ENCODE peak calls at places on chromosomes 16 and 17, in seven cellular contexts. E, T, F, J, I, M and V are unnamed samples.

GRCh38 chr17:31674305-31674704 is 184.7 kb downstream of the COPRS start:
- DNase-seq in E (peak), T (no peak), F (no peak), J (no peak), I (no peak), M (no peak), V (no peak)

GRCh38 chr17:8056976-8057625 is 18.2 kb downstream of the ALOX15B start:
- DNase-seq in E (peak), T (no peak), F (no peak), J (no peak), I (no peak), M (peak), V (no peak)

GRCh38 chr17:63701477-63702222 is 1.7 kb upstream of the LIMD2 start:
- DNase-seq in E (peak), T (no peak), F (no peak), J (peak), I (no peak), M (no peak), V (peak)

GRCh38 chr16:74837056-74837455 is 62.4 kb upstream of the FA2H start:
- DNase-seq in E (no peak), T (peak), F (no peak), J (no peak), I (no peak), M (no peak), V (no peak)

GRCh38 chr17:81579821-81580321 is 27.7 kb upstream of the FAAP100 start:
- DNase-seq in E (no peak), T (no peak), F (no peak), J (no peak), I (no peak), M (peak), V (no peak)

GRCh38 chr17:38572665-38573365 is 32.9 kb downstream of the SRCIN1 start:
- DNase-seq in E (peak), T (no peak), F (no peak), J (no peak), I (peak), M (no peak), V (no peak)

GRCh38 chr16:28092721-28093382 is 29.3 kb upstream of the GSG1L start:
- DNase-seq in E (peak), T (no peak), F (no peak), J (no peak), I (no peak), M (no peak), V (no peak)

GRCh38 chr16:68298907-68299515 is 11.7 kb downstream of the SLC7A6OS start:
- DNase-seq in E (no peak), T (no peak), F (no peak), J (peak), I (no peak), M (peak), V (peak)

GRCh38 chr16:14559809-14560227 is 70.2 kb downstream of the PARN start:
- DNase-seq in E (no peak), T (no peak), F (no peak), J (no peak), I (peak), M (no peak), V (no peak)

GRCh38 chr17:68512967-68513474 is 791 bp downstream of the PRKAR1A start:
- DNase-seq in E (peak), T (peak), F (no peak), J (no peak), I (peak), M (peak), V (no peak)

GRCh38 chr16:4654946-4655590 is 30.4 kb downstream of the MGRN1 start:
- DNase-seq in E (no peak), T (no peak), F (no peak), J (no peak), I (no peak), M (no peak), V (no peak)

GRCh38 chr17:77387891-77388290 is 247.1 kb downstream of the SEC14L1 start:
- DNase-seq in E (no peak), T (no peak), F (no peak), J (no peak), I (no peak), M (no peak), V (no peak)
- H3K4me3 ChIP-seq in E (no peak), T (no peak), F (no peak), J (peak), I (no peak), M (no peak), V (peak)

DNA sequence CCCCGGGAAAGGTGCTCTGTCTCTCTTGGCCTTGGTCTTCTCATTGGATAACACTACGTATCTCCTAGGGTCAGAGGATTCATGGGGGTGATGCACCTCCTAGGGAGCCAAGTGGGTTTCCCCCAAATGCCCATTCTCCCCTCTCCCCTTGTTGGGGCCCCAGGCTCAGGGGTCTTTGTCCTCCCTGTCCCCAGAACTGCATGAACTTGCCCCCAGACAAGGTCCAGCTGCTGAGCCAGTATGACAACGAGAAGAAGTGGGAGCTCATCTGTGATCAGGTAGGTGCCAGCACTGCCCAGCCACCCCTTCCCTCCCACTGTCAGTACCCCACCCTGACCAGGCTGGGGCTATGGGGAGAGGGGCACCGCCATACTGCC is 8.7 kb downstream of the FMNL1 start:
- DNase-seq in E (no peak), T (no peak), F (no peak), J (no peak), I (no peak), M (no peak), V (no peak)
- H3K27ac ChIP-seq in E (no peak), T (no peak), F (no peak), J (peak), I (peak), M (no peak), V (no peak)

DNA sequence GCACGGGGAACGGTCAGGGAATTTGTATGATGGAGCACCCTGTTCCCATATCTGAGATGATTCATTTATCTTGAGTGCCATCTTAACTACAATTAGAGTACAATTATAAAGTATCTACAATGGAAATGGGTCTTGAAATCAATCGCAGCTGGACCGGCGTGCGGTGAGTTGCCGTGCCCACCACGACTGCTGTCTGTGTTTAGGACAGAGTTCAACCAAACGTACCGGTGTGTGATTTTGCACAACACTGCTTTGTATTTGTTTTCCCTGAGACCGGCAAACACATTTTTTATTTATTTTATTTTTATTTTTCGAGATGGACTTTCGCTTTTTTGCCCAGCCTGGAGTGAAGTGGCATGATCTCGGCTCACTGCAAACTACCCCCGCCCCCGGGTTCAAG is 457.0 kb downstream of the WWOX start:
- DNase-seq in E (no peak), T (no peak), F (no peak), J (no peak), I (no peak), M (no peak), V (no peak)
- H3K4me3 ChIP-seq in E (no peak), T (no peak), F (no peak), J (no peak), I (no peak), M (no peak), V (no peak)

DNA sequence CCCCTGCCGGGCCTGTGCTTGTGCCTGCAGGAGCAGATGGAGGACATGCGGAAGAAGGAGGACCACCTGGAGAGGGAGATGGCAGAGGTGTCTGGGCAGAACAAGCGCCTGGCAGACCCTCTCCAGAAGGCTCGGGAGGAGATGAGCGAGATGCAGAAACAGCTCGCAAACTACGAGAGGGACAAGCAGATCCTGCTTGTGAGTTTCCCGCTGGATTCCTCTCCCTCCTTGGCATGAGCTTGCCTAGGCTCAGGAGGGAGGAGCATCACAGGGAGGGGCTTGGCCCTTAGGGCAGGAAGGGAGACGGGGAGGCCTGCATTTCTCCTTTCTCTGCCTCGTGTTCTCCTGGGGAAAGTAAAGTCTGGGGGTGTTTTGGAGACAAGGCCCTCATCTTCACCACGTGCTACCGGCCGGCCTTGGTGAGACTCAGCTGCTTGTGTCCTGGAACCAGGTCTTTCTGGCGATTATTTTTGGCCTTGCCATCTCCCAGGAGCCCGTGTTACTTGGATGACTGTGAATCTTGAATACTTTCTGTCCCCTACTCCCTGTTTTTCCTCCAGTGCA is 18.0 kb upstream of the DBNDD1 start:
- DNase-seq in E (no peak), T (no peak), F (no peak), J (no peak), I (no peak), M (no peak), V (no peak)
- H3K27ac ChIP-seq in E (no peak), T (no peak), F (no peak), J (no peak), I (no peak), M (no peak), V (no peak)

GRCh38 chr16:88338111-88338510 is 44.6 kb upstream of the ZNF469 start:
- DNase-seq in E (no peak), T (no peak), F (no peak), J (no peak), I (no peak), M (no peak), V (no peak)
- H3K4me3 ChIP-seq in E (no peak), T (no peak), F (no peak), J (no peak), I (no peak), M (no peak), V (no peak)

GRCh38 chr17:79579074-79579800 is 31.6 kb downstream of the RBFOX3 start:
- DNase-seq in E (no peak), T (no peak), F (no peak), J (no peak), I (no peak), M (no peak), V (no peak)
- H3K27ac ChIP-seq in E (no peak), T (no peak), F (no peak), J (no peak), I (no peak), M (no peak), V (no peak)